ENCODE peak calls at places on chromosome 6, in seven cellular contexts. G is left ventricle myocardium inferior; Z is lower leg skin; Q is stimulated activated CD8-positive, alpha-beta memory T cell treated with anti-CD3 and anti-CD28 coated beads, Interleukin-2, amount 100 ng/mL, for 1 hour; A is activated naive CD4-positive, alpha-beta T cell; F is neural crest cell; W is mucosa of gallbladder. J is an unnamed sample.

GRCh38 chr6:167799033-167799933 is 27.4 kb upstream of the AFDN start:
- DNase-seq in Z (peak; percentile 81), Q (no peak), G (no peak), A (no peak), F (no peak), W (no peak), J (peak; percentile 97)

GRCh38 chr6:11111769-11112437 is 378 bp upstream of the ERVFRD-1 start:
- DNase-seq in W (no peak), F (no peak), A (no peak), G (no peak), Q (no peak), Z (no peak), J (no peak)

GRCh38 chr6:20417819-20418218 is 16.1 kb downstream of the E2F3 start:
- DNase-seq in F (no peak), G (no peak), Q (no peak), Z (no peak), A (no peak), W (no peak), J (no peak)

GRCh38 chr6:169635345-169635744 is 66.5 kb downstream of the WDR27 start:
- DNase-seq in Z (no peak), A (no peak), F (no peak), Q (no peak), G (no peak), W (no peak), J (no peak)

GRCh38 chr6:4727671-4728435 is 48.4 kb upstream of the CDYL start:
- DNase-seq in Z (no peak), F (no peak), W (peak; percentile 12), A (no peak), G (no peak), Q (no peak), J (no peak)

GRCh38 chr6:7445076-7445475 is 55.5 kb downstream of the RIOK1 start:
- DNase-seq in W (no peak), Z (no peak), Q (no peak), A (no peak), F (no peak), G (no peak), J (no peak)

GRCh38 chr6:129672883-129673631 is 36.9 kb downstream of the ARHGAP18 start:
- DNase-seq in Z (no peak), W (no peak), G (no peak), A (no peak), Q (no peak), F (no peak), J (no peak)

GRCh38 chr6:6696867-6697531 is 108.5 kb downstream of the LY86 start:
- DNase-seq in Q (no peak), Z (peak; percentile 91), A (no peak), F (peak; percentile 75), G (peak; percentile 61), W (no peak), J (peak; percentile 27)

GRCh38 chr6:2749972-2750600 is 636 bp downstream of the MYLK4 start:
- DNase-seq in W (peak; percentile 61), A (peak; percentile 52), G (peak; percentile 51), Q (peak; percentile 53), Z (peak; percentile 92), F (peak; percentile 71), J (no peak)

GRCh38 chr6:168165373-168165772 is 86.4 kb upstream of the FRMD1 start:
- DNase-seq in W (peak; percentile 8), Q (no peak), F (no peak), A (no peak), G (no peak), Z (peak; percentile 68), J (no peak)

GRCh38 chr6:137740347-137740746 is 126.7 kb upstream of the TNFAIP3 start:
- DNase-seq in W (no peak), Q (no peak), Z (no peak), G (no peak), F (no peak), A (no peak), J (no peak)

GRCh38 chr6:83590413-83590812 is 78.1 kb downstream of the PRSS35 start:
- DNase-seq in Q (no peak), W (no peak), G (no peak), Z (no peak), A (no peak), F (no peak), J (no peak)

GRCh38 chr6:167676000-167676665 is 150.6 kb upstream of the AFDN start:
- DNase-seq in F (no peak), G (peak; percentile 53), A (no peak), Z (no peak), W (peak; percentile 86), Q (no peak), J (no peak)

GRCh38 chr6:53811746-53812145 is 16.9 kb downstream of the LRRC1 start:
- DNase-seq in A (no peak), Q (no peak), Z (no peak), W (no peak), G (no peak), F (no peak), J (no peak)

GRCh38 chr6:137240168-137240567 is 21.0 kb upstream of the IFNGR1 start:
- DNase-seq in A (no peak), G (peak; percentile 40), Q (no peak), W (peak; percentile 53), Z (peak; percentile 94), F (no peak), J (no peak)

GRCh38 chr6:167898673-167899311 is 72.1 kb downstream of the AFDN start:
- DNase-seq in Q (no peak), G (no peak), W (no peak), F (no peak), Z (no peak), A (no peak), J (peak; percentile 27)

GRCh38 chr6:120711255-120711654 is 623.0 kb downstream of the TBC1D32 start:
- DNase-seq in G (no peak), W (no peak), Z (no peak), A (no peak), F (no peak), Q (no peak), J (no peak)

GRCh38 chr6:41781302-41781711 is 725 bp downstream of the PRICKLE4 start:
- DNase-seq in F (no peak), Q (no peak), G (peak; percentile 36), W (peak; percentile 26), Z (no peak), A (no peak), J (no peak)

GRCh38 chr6:142757827-142758226 is 187.1 kb downstream of the HIVEP2 start:
- DNase-seq in Q (no peak), Z (no peak), W (no peak), G (no peak), A (no peak), F (no peak), J (no peak)

J was measured in DMS 273 treated with DMSO at 0.1 percent for 48 hours.